ENCODE peak calls at places on chromosomes 12 and 14, in nine cellular contexts. One of them, this sample, is unnamed.
A peak's percentile ranks its signal among the peaks of the same experiment; 100 is the strongest.

GRCh38 chr14:20428802-20429201 is 7.2 kb downstream of the KLHL33 start:
- DNase-seq in BJ: no peak
- DNase-seq in Peyer's patch: no peak
- DNase-seq in astrocyte of the spinal cord: no peak
- DNase-seq in RWPE1: no peak
- DNase-seq in heart right ventricle: no peak
- DNase-seq in B cell: no peak
- DNase-seq in neural progenitor cell: no peak
- DNase-seq in fibroblast of lung: no peak
- DNase-seq in this sample: no peak

GRCh38 chr14:78519863-78520262 is 349.7 kb downstream of the NRXN3 start:
- DNase-seq in BJ: no peak
- DNase-seq in Peyer's patch: peak; percentile 56
- DNase-seq in astrocyte of the spinal cord: peak; percentile 8
- DNase-seq in RWPE1: peak; percentile 29
- DNase-seq in heart right ventricle: no peak
- DNase-seq in B cell: peak; percentile 3
- DNase-seq in neural progenitor cell: peak; percentile 78
- DNase-seq in fibroblast of lung: peak; percentile 6
- DNase-seq in this sample: peak; percentile 38

GRCh38 chr12:40152783-40153383 is 47.0 kb upstream of the SLC2A13 start:
- DNase-seq in BJ: peak; percentile 5
- DNase-seq in Peyer's patch: peak; percentile 86
- DNase-seq in astrocyte of the spinal cord: peak; percentile 62
- DNase-seq in RWPE1: no peak
- DNase-seq in heart right ventricle: peak; percentile 21
- DNase-seq in B cell: peak; percentile 77
- DNase-seq in neural progenitor cell: peak; percentile 50
- DNase-seq in fibroblast of lung: peak; percentile 50
- DNase-seq in this sample: peak; percentile 37

GRCh38 chr14:98234208-98234607 is 1037.8 kb downstream of the BCL11B start:
- DNase-seq in BJ: no peak
- DNase-seq in Peyer's patch: no peak
- DNase-seq in astrocyte of the spinal cord: peak; percentile 54
- DNase-seq in RWPE1: peak; percentile 37
- DNase-seq in heart right ventricle: no peak
- DNase-seq in B cell: no peak
- DNase-seq in neural progenitor cell: no peak
- DNase-seq in fibroblast of lung: no peak
- DNase-seq in this sample: no peak

GRCh38 chr12:107448198-107448597 is 237.4 kb upstream of the PWP1 start:
- DNase-seq in BJ: no peak
- DNase-seq in Peyer's patch: peak; percentile 53
- DNase-seq in astrocyte of the spinal cord: no peak
- DNase-seq in RWPE1: no peak
- DNase-seq in heart right ventricle: no peak
- DNase-seq in B cell: no peak
- DNase-seq in neural progenitor cell: peak; percentile 73
- DNase-seq in fibroblast of lung: no peak
- DNase-seq in this sample: no peak

GRCh38 chr12:10397311-10397710 is 7.5 kb upstream of the KLRK1 start:
- DNase-seq in BJ: no peak
- DNase-seq in Peyer's patch: no peak
- DNase-seq in astrocyte of the spinal cord: no peak
- DNase-seq in RWPE1: no peak
- DNase-seq in heart right ventricle: no peak
- DNase-seq in B cell: no peak
- DNase-seq in neural progenitor cell: no peak
- DNase-seq in fibroblast of lung: no peak
- DNase-seq in this sample: no peak

GRCh38 chr12:43148711-43149110 is 403.3 kb downstream of the ADAMTS20 start:
- DNase-seq in BJ: no peak
- DNase-seq in Peyer's patch: no peak
- DNase-seq in astrocyte of the spinal cord: no peak
- DNase-seq in RWPE1: peak; percentile 57
- DNase-seq in heart right ventricle: no peak
- DNase-seq in B cell: no peak
- DNase-seq in neural progenitor cell: no peak
- DNase-seq in fibroblast of lung: no peak
- DNase-seq in this sample: no peak

GRCh38 chr12:98074286-98074685 is 441.1 kb upstream of the TMPO start:
- DNase-seq in BJ: no peak
- DNase-seq in Peyer's patch: no peak
- DNase-seq in astrocyte of the spinal cord: no peak
- DNase-seq in RWPE1: no peak
- DNase-seq in heart right ventricle: no peak
- DNase-seq in B cell: no peak
- DNase-seq in neural progenitor cell: no peak
- DNase-seq in fibroblast of lung: no peak
- DNase-seq in this sample: no peak

GRCh38 chr12:101685121-101685520 is 12.3 kb upstream of the CHPT1 start:
- DNase-seq in BJ: peak; percentile 15
- DNase-seq in Peyer's patch: no peak
- DNase-seq in astrocyte of the spinal cord: peak; percentile 32
- DNase-seq in RWPE1: no peak
- DNase-seq in heart right ventricle: no peak
- DNase-seq in B cell: no peak
- DNase-seq in neural progenitor cell: no peak
- DNase-seq in fibroblast of lung: no peak
- DNase-seq in this sample: no peak

GRCh38 chr12:118302053-118302452 is 70.7 kb downstream of the TAOK3 start:
- DNase-seq in BJ: no peak
- DNase-seq in Peyer's patch: no peak
- DNase-seq in astrocyte of the spinal cord: peak; percentile 20
- DNase-seq in RWPE1: peak; percentile 44
- DNase-seq in heart right ventricle: no peak
- DNase-seq in B cell: no peak
- DNase-seq in neural progenitor cell: no peak
- DNase-seq in fibroblast of lung: no peak
- DNase-seq in this sample: peak; percentile 45

GRCh38 chr12:69366796-69367195 is 7.3 kb downstream of the YEATS4 start:
- DNase-seq in BJ: no peak
- DNase-seq in Peyer's patch: no peak
- DNase-seq in astrocyte of the spinal cord: no peak
- DNase-seq in RWPE1: no peak
- DNase-seq in heart right ventricle: no peak
- DNase-seq in B cell: no peak
- DNase-seq in neural progenitor cell: no peak
- DNase-seq in fibroblast of lung: no peak
- DNase-seq in this sample: no peak

GRCh38 chr14:56175773-56176172 is 57.6 kb downstream of the PELI2 start:
- DNase-seq in BJ: no peak
- DNase-seq in Peyer's patch: no peak
- DNase-seq in astrocyte of the spinal cord: no peak
- DNase-seq in RWPE1: no peak
- DNase-seq in heart right ventricle: no peak
- DNase-seq in B cell: no peak
- DNase-seq in neural progenitor cell: no peak
- DNase-seq in fibroblast of lung: no peak
- DNase-seq in this sample: no peak

GRCh38 chr14:48247972-48248371 is 572.6 kb upstream of the MDGA2 start:
- DNase-seq in BJ: no peak
- DNase-seq in Peyer's patch: no peak
- DNase-seq in astrocyte of the spinal cord: no peak
- DNase-seq in RWPE1: no peak
- DNase-seq in heart right ventricle: no peak
- DNase-seq in B cell: no peak
- DNase-seq in neural progenitor cell: no peak
- DNase-seq in fibroblast of lung: no peak
- DNase-seq in this sample: no peak

GRCh38 chr12:42568952-42569916 is 20.3 kb downstream of the PRICKLE1 start:
- DNase-seq in BJ: peak; percentile 33
- DNase-seq in Peyer's patch: no peak
- DNase-seq in astrocyte of the spinal cord: peak; percentile 66
- DNase-seq in RWPE1: peak; percentile 20
- DNase-seq in heart right ventricle: no peak
- DNase-seq in B cell: peak; percentile 62
- DNase-seq in neural progenitor cell: peak; percentile 55
- DNase-seq in fibroblast of lung: peak; percentile 83
- DNase-seq in this sample: no peak

GRCh38 chr14:61106627-61107147 is 125.6 kb downstream of the SLC38A6 start:
- DNase-seq in BJ: no peak
- DNase-seq in Peyer's patch: no peak
- DNase-seq in astrocyte of the spinal cord: no peak
- DNase-seq in RWPE1: no peak
- DNase-seq in heart right ventricle: no peak
- DNase-seq in B cell: no peak
- DNase-seq in neural progenitor cell: no peak
- DNase-seq in fibroblast of lung: no peak
- DNase-seq in this sample: no peak

GRCh38 chr14:75840911-75841310 is 140.9 kb downstream of the TGFB3 start:
- DNase-seq in BJ: no peak
- DNase-seq in Peyer's patch: no peak
- DNase-seq in astrocyte of the spinal cord: no peak
- DNase-seq in RWPE1: no peak
- DNase-seq in heart right ventricle: no peak
- DNase-seq in B cell: no peak
- DNase-seq in neural progenitor cell: no peak
- DNase-seq in fibroblast of lung: no peak
- DNase-seq in this sample: no peak

GRCh38 chr14:101514136-101514535 is 47.2 kb upstream of the DIO3 start:
- DNase-seq in BJ: no peak
- DNase-seq in Peyer's patch: no peak
- DNase-seq in astrocyte of the spinal cord: no peak
- DNase-seq in RWPE1: no peak
- DNase-seq in heart right ventricle: no peak
- DNase-seq in B cell: no peak
- DNase-seq in neural progenitor cell: no peak
- DNase-seq in fibroblast of lung: no peak
- DNase-seq in this sample: no peak

GRCh38 chr14:99688210-99688581 is 4.1 kb downstream of the CYP46A1 start:
- DNase-seq in BJ: no peak
- DNase-seq in Peyer's patch: peak; percentile 11
- DNase-seq in astrocyte of the spinal cord: no peak
- DNase-seq in RWPE1: no peak
- DNase-seq in heart right ventricle: no peak
- DNase-seq in B cell: no peak
- DNase-seq in neural progenitor cell: no peak
- DNase-seq in fibroblast of lung: no peak
- DNase-seq in this sample: no peak

GRCh38 chr12:45721954-45722353 is 7.6 kb upstream of the ARID2 start:
- DNase-seq in BJ: no peak
- DNase-seq in Peyer's patch: no peak
- DNase-seq in astrocyte of the spinal cord: no peak
- DNase-seq in RWPE1: no peak
- DNase-seq in heart right ventricle: no peak
- DNase-seq in B cell: no peak
- DNase-seq in neural progenitor cell: no peak
- DNase-seq in fibroblast of lung: no peak
- DNase-seq in this sample: no peak

GRCh38 chr14:106665814-106666213 is 1139.4 kb downstream of the TMEM121 start:
- DNase-seq in BJ: no peak
- DNase-seq in Peyer's patch: no peak
- DNase-seq in astrocyte of the spinal cord: no peak
- DNase-seq in RWPE1: no peak
- DNase-seq in heart right ventricle: no peak
- DNase-seq in B cell: peak; percentile 36
- DNase-seq in neural progenitor cell: no peak
- DNase-seq in fibroblast of lung: no peak
- DNase-seq in this sample: no peak
- TF ChIP-seq CTCF in BJ: no peak
- TF ChIP-seq CTCF in Peyer's patch: no peak
- TF ChIP-seq CTCF in astrocyte of the spinal cord: no peak
- TF ChIP-seq CTCF in RWPE1: peak; percentile 13
- TF ChIP-seq CTCF in heart right ventricle: no peak
- TF ChIP-seq CTCF in B cell: no peak
- TF ChIP-seq CTCF in neural progenitor cell: no peak
- TF ChIP-seq CTCF in fibroblast of lung: no peak
- TF ChIP-seq CTCF in this sample: no peak

GRCh38 chr12:57151741-57152407 is 4.5 kb upstream of the LRP1-AS start:
- DNase-seq in BJ: no peak
- DNase-seq in Peyer's patch: no peak
- DNase-seq in astrocyte of the spinal cord: peak; percentile 91
- DNase-seq in RWPE1: peak; percentile 88
- DNase-seq in heart right ventricle: peak; percentile 40
- DNase-seq in B cell: no peak
- DNase-seq in neural progenitor cell: no peak
- DNase-seq in fibroblast of lung: peak; percentile 74
- DNase-seq in this sample: no peak
- TF ChIP-seq CTCF in BJ: no peak
- TF ChIP-seq CTCF in Peyer's patch: no peak
- TF ChIP-seq CTCF in astrocyte of the spinal cord: no peak
- TF ChIP-seq CTCF in RWPE1: no peak
- TF ChIP-seq CTCF in heart right ventricle: no peak
- TF ChIP-seq CTCF in B cell: no peak
- TF ChIP-seq CTCF in neural progenitor cell: no peak
- TF ChIP-seq CTCF in fibroblast of lung: peak; percentile 11
- TF ChIP-seq CTCF in this sample: no peak

DNA sequence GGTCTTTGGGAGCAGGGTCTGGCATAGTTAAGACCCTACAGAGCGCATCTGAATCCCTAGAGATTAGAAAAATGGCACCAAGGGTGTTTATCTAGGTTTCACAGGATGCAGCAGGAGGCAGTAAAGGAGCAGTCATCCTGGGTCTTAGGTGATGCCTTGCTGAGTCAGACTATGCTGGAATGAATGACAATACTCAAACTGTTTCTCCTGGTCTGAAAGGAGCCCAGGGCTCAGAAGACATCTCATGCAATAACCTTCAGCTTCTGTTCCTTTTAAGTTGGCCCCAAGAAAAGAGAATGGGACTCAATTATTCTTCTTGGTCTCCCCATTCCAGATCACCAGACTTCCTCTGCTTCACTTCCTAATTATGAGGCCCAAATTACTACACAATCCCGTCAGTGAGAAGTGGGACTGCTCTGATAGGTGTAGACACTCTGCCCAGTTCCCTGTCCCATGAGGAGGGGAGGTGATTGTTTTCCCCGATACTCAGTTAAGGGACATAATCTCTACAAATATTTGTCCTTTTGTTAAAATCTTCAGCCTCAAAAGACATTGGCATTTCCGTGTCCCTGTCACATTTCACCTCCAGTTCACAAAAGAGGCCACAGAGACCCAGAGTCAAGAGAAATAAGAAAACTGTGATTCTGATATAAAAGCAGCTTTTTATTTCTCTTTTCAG is 14.8 kb upstream of the APOF start:
- DNase-seq in BJ: no peak
- DNase-seq in Peyer's patch: no peak
- DNase-seq in astrocyte of the spinal cord: peak; percentile 8
- DNase-seq in RWPE1: peak; percentile 19
- DNase-seq in heart right ventricle: no peak
- DNase-seq in B cell: no peak
- DNase-seq in neural progenitor cell: peak; percentile 16
- DNase-seq in fibroblast of lung: peak; percentile 4
- DNase-seq in this sample: no peak
- TF ChIP-seq CTCF in BJ: no peak
- TF ChIP-seq CTCF in Peyer's patch: no peak
- TF ChIP-seq CTCF in astrocyte of the spinal cord: no peak
- TF ChIP-seq CTCF in RWPE1: no peak
- TF ChIP-seq CTCF in heart right ventricle: no peak
- TF ChIP-seq CTCF in B cell: no peak
- TF ChIP-seq CTCF in neural progenitor cell: no peak
- TF ChIP-seq CTCF in fibroblast of lung: no peak
- TF ChIP-seq CTCF in this sample: no peak

GRCh38 chr14:74706101-74706500 is 6.8 kb downstream of the AREL1 start:
- DNase-seq in BJ: no peak
- DNase-seq in Peyer's patch: no peak
- DNase-seq in astrocyte of the spinal cord: peak; percentile 19
- DNase-seq in RWPE1: no peak
- DNase-seq in heart right ventricle: no peak
- DNase-seq in B cell: no peak
- DNase-seq in neural progenitor cell: no peak
- DNase-seq in fibroblast of lung: no peak
- DNase-seq in this sample: no peak
- TF ChIP-seq CTCF in BJ: no peak
- TF ChIP-seq CTCF in Peyer's patch: no peak
- TF ChIP-seq CTCF in astrocyte of the spinal cord: no peak
- TF ChIP-seq CTCF in RWPE1: no peak
- TF ChIP-seq CTCF in heart right ventricle: no peak
- TF ChIP-seq CTCF in B cell: no peak
- TF ChIP-seq CTCF in neural progenitor cell: no peak
- TF ChIP-seq CTCF in fibroblast of lung: no peak
- TF ChIP-seq CTCF in this sample: no peak

This sample was measured in Calu3.